ENCODE peak calls at places on chromosome 18, in five cellular contexts. C is foreskin fibroblast, X is lower lobe of right lung, N is tibial nerve, W is AG09309. J is an unnamed sample.

GRCh38 chr18:74066018-74066417 is 81.6 kb downstream of the FBXO15 start:
- DNase-seq in W (no peak), X (no peak), C (no peak), N (no peak), J (no peak)

GRCh38 chr18:51054764-51055163 is 24.8 kb downstream of the SMAD4 start:
- DNase-seq in X (no peak), C (no peak), W (peak), N (no peak), J (no peak)

GRCh38 chr18:32771871-32772499 is 838 bp downstream of the KLHL14 start:
- DNase-seq in W (no peak), C (no peak), N (no peak), X (no peak), J (no peak)

GRCh38 chr18:50135903-50136302 is 59.0 kb downstream of the MYO5B start:
- DNase-seq in X (no peak), C (no peak), N (no peak), W (no peak), J (no peak)

GRCh38 chr18:70382032-70382431 is 93.2 kb downstream of the SOCS6 start:
- DNase-seq in W (no peak), N (no peak), X (peak), C (no peak), J (no peak)

GRCh38 chr18:21167641-21168372 is 56.2 kb upstream of the ROCK1 start:
- DNase-seq in C (no peak), X (no peak), N (no peak), W (no peak), J (no peak)

GRCh38 chr18:11494093-11494492 is 115.3 kb upstream of the SLC35G4 start:
- DNase-seq in X (no peak), W (no peak), C (no peak), N (no peak), J (no peak)

GRCh38 chr18:50973367-50974126 is 5.7 kb downstream of the ELAC1 start:
- DNase-seq in C (peak), W (no peak), X (no peak), N (no peak), J (no peak)

GRCh38 chr18:35730738-35731370 is 149.3 kb downstream of the GALNT1 start:
- DNase-seq in W (no peak), N (no peak), C (no peak), X (no peak), J (no peak)

GRCh38 chr18:70454705-70455322 is 166.0 kb downstream of the SOCS6 start:
- DNase-seq in W (no peak), N (no peak), C (peak), X (no peak), J (no peak)

GRCh38 chr18:47815486-47816270 is 114.8 kb downstream of the SMAD2 start:
- DNase-seq in N (no peak), X (no peak), W (no peak), C (no peak), J (no peak)

GRCh38 chr18:41933778-41934177 is 21.3 kb upstream of the PIK3C3 start:
- DNase-seq in X (no peak), W (no peak), C (no peak), N (no peak), J (no peak)

GRCh38 chr18:79949571-79950439 is 1.6 kb downstream of the SLC66A2 start:
- DNase-seq in X (peak), W (no peak), N (no peak), C (no peak), J (no peak)

GRCh38 chr18:51196811-51197660 is 445 bp downstream of the MEX3C start:
- DNase-seq in N (no peak), X (no peak), C (peak), W (no peak), J (no peak)

GRCh38 chr18:49322770-49323490 is 137.5 kb downstream of the DYM start:
- DNase-seq in X (no peak), C (no peak), N (no peak), W (no peak), J (no peak)

GRCh38 chr18:3217930-3218647 is 1.7 kb downstream of the MYOM1 start:
- DNase-seq in N (no peak), W (no peak), C (no peak), X (no peak), J (no peak)

GRCh38 chr18:24368749-24369148 is 28.9 kb downstream of the OSBPL1A start:
- DNase-seq in N (no peak), X (no peak), W (no peak), C (no peak), J (no peak)

GRCh38 chr18:74818776-74819175 is 221.1 kb downstream of the ZNF407 start:
- DNase-seq in W (no peak), N (no peak), C (no peak), X (no peak), J (no peak)

GRCh38 chr18:35430721-35431441 is 53.7 kb upstream of the ZNF396 start:
- DNase-seq in N (no peak), W (no peak), C (no peak), X (no peak), J (no peak)

GRCh38 chr18:46297621-46298020 is 193.4 kb downstream of the HAUS1 start:
- DNase-seq in X (no peak), C (no peak), N (no peak), W (no peak), J (no peak)

GRCh38 chr18:9876867-9877654 is 8.7 kb upstream of the TXNDC2 start:
- DNase-seq in N (no peak), X (no peak), W (peak), C (peak), J (peak)

GRCh38 chr18:48408727-48409590 is at the start of gene ZBTB7C:
- DNase-seq in N (no peak), W (no peak), X (peak), C (peak), J (no peak)

GRCh38 chr18:75531851-75532241 is 104.3 kb upstream of the SMIM21 start:
- DNase-seq in C (no peak), X (no peak), N (no peak), W (no peak), J (no peak)

GRCh38 chr18:2108581-2108980 is 462.7 kb downstream of the METTL4 start:
- DNase-seq in N (no peak), W (no peak), C (no peak), X (no peak), J (no peak)

GRCh38 chr18:11689031-11689971 is at the start of gene GNAL:
- DNase-seq in C (peak), X (peak), N (peak), W (peak), J (peak)

GRCh38 chr18:24181806-24182205 is 42.9 kb downstream of the CABYR start:
- DNase-seq in C (no peak), W (no peak), X (no peak), N (no peak), J (no peak)

GRCh38 chr18:39435986-39436385 is 1870.4 kb upstream of the CELF4 start:
- DNase-seq in W (no peak), N (no peak), C (no peak), X (no peak), J (no peak)

GRCh38 chr18:79503891-79504475 is 108.3 kb downstream of the NFATC1 start:
- DNase-seq in W (no peak), N (no peak), C (no peak), X (peak), J (no peak)

GRCh38 chr18:7945882-7946281 is 378.8 kb downstream of the PTPRM start:
- DNase-seq in N (no peak), C (peak), X (no peak), W (peak), J (peak)

DNA sequence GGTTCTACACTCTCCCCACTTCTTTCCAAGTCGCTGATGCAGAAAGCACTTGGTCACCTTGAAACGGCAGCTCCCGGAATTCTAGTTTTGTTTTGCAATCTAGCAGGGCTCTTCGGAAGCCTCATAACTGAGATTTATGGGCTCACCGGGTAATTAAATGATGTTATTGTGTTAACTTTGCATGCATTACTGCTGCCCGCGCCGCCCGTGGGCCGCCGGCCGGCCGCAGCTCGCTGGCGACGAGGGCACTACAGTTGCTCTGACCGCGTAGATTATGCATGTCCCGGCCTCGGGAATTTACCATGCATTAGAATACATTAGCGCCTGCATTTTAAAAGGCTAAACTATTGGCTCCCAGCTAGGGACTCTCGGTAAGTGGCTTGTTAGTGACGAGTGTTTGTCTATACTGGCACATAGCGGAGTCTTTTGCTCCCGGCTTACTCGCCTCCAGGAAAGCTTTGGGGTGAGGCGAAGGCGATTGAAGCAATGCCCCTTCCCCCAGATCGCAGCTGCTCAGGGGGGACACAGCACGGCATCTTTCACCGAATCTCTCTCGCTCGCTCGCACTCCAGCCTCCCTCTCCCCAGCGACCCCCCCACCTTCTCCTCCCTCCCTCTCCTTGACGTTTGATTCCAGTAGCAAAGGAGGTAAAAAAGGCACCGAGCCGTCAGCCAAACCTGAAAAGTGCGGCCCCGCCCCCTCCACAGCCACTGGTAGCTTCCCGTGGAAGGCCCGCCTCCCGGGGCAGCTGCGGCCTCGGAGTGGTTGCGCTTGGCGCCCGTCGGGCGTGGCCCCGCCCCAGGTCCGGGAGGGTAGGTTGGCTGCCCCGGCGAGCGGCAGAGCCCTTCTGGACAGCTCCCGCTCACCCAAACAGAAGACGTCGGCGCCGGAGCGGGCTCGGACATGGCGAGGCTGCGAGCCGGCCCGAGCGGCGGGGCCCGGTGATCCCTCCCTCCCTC is at the start of gene ONECUT2:
- DNase-seq in N (peak), W (peak), X (peak), C (peak), J (peak)
- H3K4me3 ChIP-seq in N (peak), W (peak), X (peak), C (peak), J (peak)

GRCh38 chr18:59220164-59220783 is 316 bp downstream of the GRP start:
- DNase-seq in W (no peak), C (no peak), N (no peak), X (no peak), J (no peak)
- H3K4me3 ChIP-seq in W (peak), C (peak), N (no peak), X (no peak), J (no peak)

GRCh38 chr18:13613591-13614317 is 112.6 kb downstream of the FAM210A start:
- DNase-seq in W (no peak), X (no peak), N (no peak), C (no peak), J (no peak)

GRCh38 chr18:13611616-13612110 is 114.7 kb downstream of the FAM210A start:
- DNase-seq in N (no peak), W (no peak), X (no peak), C (peak), J (no peak)

GRCh38 chr18:13613099-13613498 is 113.3 kb downstream of the FAM210A start:
- DNase-seq in N (no peak), C (no peak), W (no peak), X (no peak), J (no peak)

GRCh38 chr18:13611058-13611615 is 115.2 kb downstream of the FAM210A start:
- DNase-seq in N (no peak), X (no peak), W (no peak), C (peak), J (no peak)

DNA sequence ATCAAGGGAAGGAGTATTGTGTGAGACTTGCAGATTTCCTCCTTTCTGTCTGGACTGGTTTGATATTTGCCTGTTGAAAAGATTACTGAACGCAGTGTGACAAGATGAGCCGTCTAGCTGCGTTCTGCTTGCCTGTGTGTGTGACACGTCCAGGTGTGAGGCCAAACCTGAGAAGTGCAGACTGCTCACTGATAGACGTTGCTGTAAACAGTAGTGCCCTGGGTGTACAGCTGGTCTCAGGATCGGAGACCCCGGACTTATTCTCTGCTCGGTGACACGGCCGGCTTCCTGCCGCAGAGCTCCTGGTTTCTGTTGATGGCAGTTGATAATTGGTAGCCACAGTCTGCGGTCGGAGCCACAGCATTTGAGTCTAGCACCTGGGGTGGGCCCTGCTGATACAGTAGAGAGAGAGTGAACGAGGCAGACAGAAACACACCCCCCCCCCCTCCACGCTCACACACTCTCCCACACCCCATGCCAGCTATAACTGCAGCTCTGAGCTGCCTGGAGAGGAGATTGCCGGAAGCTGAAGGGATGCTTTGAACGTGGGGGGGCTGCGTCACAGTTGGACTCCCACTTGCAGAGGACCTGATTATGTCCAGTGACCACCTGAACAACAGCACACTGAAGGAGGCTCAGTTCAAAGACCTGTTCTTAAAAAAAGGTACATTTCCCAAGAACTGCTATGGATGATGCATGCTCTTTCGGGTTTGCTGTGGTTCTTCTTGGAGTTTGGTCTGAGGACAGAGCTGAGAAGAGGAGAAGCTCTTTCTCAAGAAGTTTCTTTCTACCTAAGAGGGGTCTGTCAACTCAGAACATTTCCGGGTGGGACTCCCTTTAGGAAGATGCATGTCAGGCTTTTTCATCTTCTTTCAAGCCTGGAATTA is 114.0 kb downstream of the FAM210A start:
- DNase-seq in W (no peak), N (no peak), C (no peak), X (no peak), J (no peak)
- H3K4me3 ChIP-seq in W (peak), N (peak), C (peak), X (peak), J (peak)

GRCh38 chr18:808502-808901 is 3.5 kb downstream of the YES1 start:
- DNase-seq in N (no peak), C (no peak), X (no peak), W (no peak), J (no peak)

GRCh38 chr18:805755-806110 is 6.3 kb downstream of the YES1 start:
- DNase-seq in N (no peak), C (no peak), X (no peak), W (no peak), J (no peak)

GRCh38 chr18:809985-810642 is 1.9 kb downstream of the YES1 start:
- DNase-seq in W (no peak), C (no peak), N (no peak), X (no peak), J (no peak)

GRCh38 chr18:805008-805754 is 6.9 kb downstream of the YES1 start:
- DNase-seq in W (no peak), X (no peak), N (no peak), C (no peak), J (no peak)

DNA sequence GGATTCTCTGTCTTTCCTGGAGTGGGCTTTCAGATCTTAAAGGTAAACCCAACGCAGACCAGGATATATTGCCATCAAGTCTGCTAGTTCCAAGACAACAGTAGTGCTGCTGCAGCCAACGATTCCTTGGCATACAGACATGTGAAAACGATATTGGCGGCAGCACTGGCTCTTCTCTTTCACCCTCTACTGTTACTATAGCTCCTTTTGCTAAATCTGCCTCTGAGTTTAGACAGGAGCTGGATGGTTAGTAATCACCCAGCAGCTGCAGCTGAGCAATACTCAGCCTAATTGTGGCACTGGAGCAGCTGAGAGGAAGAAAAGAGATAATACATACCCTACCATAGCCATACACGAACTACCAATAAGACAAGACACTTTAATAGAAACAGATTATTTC is 4.0 kb downstream of the YES1 start:
- DNase-seq in N (no peak), C (no peak), W (no peak), X (no peak), J (peak)
- H3K4me3 ChIP-seq in N (no peak), C (no peak), W (no peak), X (no peak), J (no peak)

DNA sequence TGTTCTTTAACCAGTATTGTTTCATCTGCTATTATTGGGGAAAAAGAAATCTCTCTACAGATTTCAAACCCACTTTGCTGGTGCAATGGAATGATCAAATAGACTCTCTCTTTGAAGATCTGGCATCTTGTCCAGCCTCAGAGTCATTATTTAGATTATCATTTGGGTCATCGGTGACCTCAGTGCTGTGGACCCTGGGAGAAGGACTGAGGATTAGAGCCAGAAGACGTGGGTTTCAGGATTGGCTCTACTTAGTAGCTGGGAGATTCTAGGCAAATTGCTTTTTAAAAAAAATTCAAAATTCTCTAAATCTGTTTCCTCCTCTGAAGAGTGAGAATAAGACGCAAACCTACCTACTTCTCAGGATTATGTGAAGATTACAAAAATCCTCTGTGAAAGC is 107.6 kb upstream of the CTAGE1 start:
- DNase-seq in C (no peak), N (no peak), W (no peak), X (no peak), J (no peak)
- H3K4me3 ChIP-seq in C (no peak), N (no peak), W (no peak), X (no peak), J (no peak)

J was measured in skeletal muscle cell.